ENCODE peak calls at places on chromosomes 16 and 17, in eight cellular contexts. One of them, this sample, is unnamed.
A peak's percentile ranks its signal among the peaks of the same experiment; 100 is the strongest.

GRCh38 chr16:2295056-2295798 is 27.3 kb upstream of the RNPS1 start:
- DNase-seq in esophagus squamous epithelium: no peak
- DNase-seq in thoracic aorta: no peak
- DNase-seq in adrenal gland: no peak
- DNase-seq in CD8-positive, alpha-beta memory T cell: no peak
- DNase-seq in fibroblast of pulmonary artery: no peak
- DNase-seq in mucosa of descending colon: no peak
- DNase-seq in AG04449: no peak
- DNase-seq in this sample: peak; percentile 35

GRCh38 chr17:73357981-73358380 is 46.2 kb upstream of the CDC42EP4 start:
- DNase-seq in esophagus squamous epithelium: no peak
- DNase-seq in thoracic aorta: no peak
- DNase-seq in adrenal gland: no peak
- DNase-seq in CD8-positive, alpha-beta memory T cell: no peak
- DNase-seq in fibroblast of pulmonary artery: no peak
- DNase-seq in mucosa of descending colon: no peak
- DNase-seq in AG04449: no peak
- DNase-seq in this sample: no peak

GRCh38 chr17:68314916-68315535 is 23.7 kb downstream of the ARSG start:
- DNase-seq in esophagus squamous epithelium: no peak
- DNase-seq in thoracic aorta: no peak
- DNase-seq in adrenal gland: no peak
- DNase-seq in CD8-positive, alpha-beta memory T cell: no peak
- DNase-seq in fibroblast of pulmonary artery: peak; percentile 24
- DNase-seq in mucosa of descending colon: no peak
- DNase-seq in AG04449: no peak
- DNase-seq in this sample: no peak

GRCh38 chr17:75679706-75680201 is 12.6 kb downstream of the SAP30BP start:
- DNase-seq in esophagus squamous epithelium: no peak
- DNase-seq in thoracic aorta: no peak
- DNase-seq in adrenal gland: peak; percentile 47
- DNase-seq in CD8-positive, alpha-beta memory T cell: no peak
- DNase-seq in fibroblast of pulmonary artery: peak; percentile 51
- DNase-seq in mucosa of descending colon: peak; percentile 48
- DNase-seq in AG04449: no peak
- DNase-seq in this sample: no peak

GRCh38 chr16:10866196-10866976 is 10.6 kb upstream of the CIITA start:
- DNase-seq in esophagus squamous epithelium: no peak
- DNase-seq in thoracic aorta: no peak
- DNase-seq in adrenal gland: peak; percentile 45
- DNase-seq in CD8-positive, alpha-beta memory T cell: no peak
- DNase-seq in fibroblast of pulmonary artery: no peak
- DNase-seq in mucosa of descending colon: no peak
- DNase-seq in AG04449: no peak
- DNase-seq in this sample: no peak

GRCh38 chr17:37885136-37885535 is 39.1 kb upstream of the TBC1D3K start:
- DNase-seq in esophagus squamous epithelium: no peak
- DNase-seq in thoracic aorta: no peak
- DNase-seq in adrenal gland: no peak
- DNase-seq in CD8-positive, alpha-beta memory T cell: no peak
- DNase-seq in fibroblast of pulmonary artery: no peak
- DNase-seq in mucosa of descending colon: no peak
- DNase-seq in AG04449: no peak
- DNase-seq in this sample: no peak

GRCh38 chr17:19002805-19003542 is 1.6 kb downstream of the FAM83G start:
- DNase-seq in esophagus squamous epithelium: no peak
- DNase-seq in thoracic aorta: no peak
- DNase-seq in adrenal gland: no peak
- DNase-seq in CD8-positive, alpha-beta memory T cell: no peak
- DNase-seq in fibroblast of pulmonary artery: peak; percentile 22
- DNase-seq in mucosa of descending colon: peak; percentile 36
- DNase-seq in AG04449: no peak
- DNase-seq in this sample: no peak

GRCh38 chr17:2202302-2202995 is 101.1 kb downstream of the SMG6 start:
- DNase-seq in esophagus squamous epithelium: no peak
- DNase-seq in thoracic aorta: no peak
- DNase-seq in adrenal gland: no peak
- DNase-seq in CD8-positive, alpha-beta memory T cell: no peak
- DNase-seq in fibroblast of pulmonary artery: no peak
- DNase-seq in mucosa of descending colon: no peak
- DNase-seq in AG04449: no peak
- DNase-seq in this sample: no peak

GRCh38 chr16:52498640-52499039 is 48.3 kb downstream of the TOX3 start:
- DNase-seq in esophagus squamous epithelium: no peak
- DNase-seq in thoracic aorta: no peak
- DNase-seq in adrenal gland: no peak
- DNase-seq in CD8-positive, alpha-beta memory T cell: no peak
- DNase-seq in fibroblast of pulmonary artery: no peak
- DNase-seq in mucosa of descending colon: peak; percentile 65
- DNase-seq in AG04449: no peak
- DNase-seq in this sample: no peak

GRCh38 chr17:7133424-7133823 is 18.8 kb upstream of the ASGR2 start:
- DNase-seq in esophagus squamous epithelium: no peak
- DNase-seq in thoracic aorta: no peak
- DNase-seq in adrenal gland: peak; percentile 34
- DNase-seq in CD8-positive, alpha-beta memory T cell: peak; percentile 14
- DNase-seq in fibroblast of pulmonary artery: no peak
- DNase-seq in mucosa of descending colon: no peak
- DNase-seq in AG04449: no peak
- DNase-seq in this sample: peak; percentile 22

GRCh38 chr16:31664683-31665482 is 137.2 kb downstream of the AHSP start:
- DNase-seq in esophagus squamous epithelium: no peak
- DNase-seq in thoracic aorta: no peak
- DNase-seq in adrenal gland: no peak
- DNase-seq in CD8-positive, alpha-beta memory T cell: no peak
- DNase-seq in fibroblast of pulmonary artery: peak; percentile 3
- DNase-seq in mucosa of descending colon: no peak
- DNase-seq in AG04449: peak; percentile 9
- DNase-seq in this sample: no peak

GRCh38 chr17:39699818-39700147 is at the start of gene ERBB2:
- DNase-seq in esophagus squamous epithelium: no peak
- DNase-seq in thoracic aorta: no peak
- DNase-seq in adrenal gland: peak; percentile 45
- DNase-seq in CD8-positive, alpha-beta memory T cell: no peak
- DNase-seq in fibroblast of pulmonary artery: peak; percentile 79
- DNase-seq in mucosa of descending colon: peak; percentile 87
- DNase-seq in AG04449: peak; percentile 31
- DNase-seq in this sample: no peak

GRCh38 chr17:58587713-58588117 is 73.3 kb upstream of the MTMR4 start:
- DNase-seq in esophagus squamous epithelium: no peak
- DNase-seq in thoracic aorta: no peak
- DNase-seq in adrenal gland: peak; percentile 61
- DNase-seq in CD8-positive, alpha-beta memory T cell: peak; percentile 32
- DNase-seq in fibroblast of pulmonary artery: peak; percentile 50
- DNase-seq in mucosa of descending colon: peak; percentile 53
- DNase-seq in AG04449: no peak
- DNase-seq in this sample: peak; percentile 30

GRCh38 chr17:4420692-4421131 is 13.0 kb upstream of the SPNS3 start:
- DNase-seq in esophagus squamous epithelium: no peak
- DNase-seq in thoracic aorta: peak; percentile 6
- DNase-seq in adrenal gland: peak; percentile 68
- DNase-seq in CD8-positive, alpha-beta memory T cell: peak; percentile 16
- DNase-seq in fibroblast of pulmonary artery: peak; percentile 84
- DNase-seq in mucosa of descending colon: peak; percentile 39
- DNase-seq in AG04449: peak; percentile 12
- DNase-seq in this sample: peak; percentile 88

GRCh38 chr16:71591917-71592316 is 15.0 kb upstream of the TAT start:
- DNase-seq in esophagus squamous epithelium: no peak
- DNase-seq in thoracic aorta: no peak
- DNase-seq in adrenal gland: no peak
- DNase-seq in CD8-positive, alpha-beta memory T cell: no peak
- DNase-seq in fibroblast of pulmonary artery: no peak
- DNase-seq in mucosa of descending colon: no peak
- DNase-seq in AG04449: no peak
- DNase-seq in this sample: no peak

GRCh38 chr16:4176794-4177438 is 60.7 kb upstream of the ADCY9 start:
- DNase-seq in esophagus squamous epithelium: no peak
- DNase-seq in thoracic aorta: no peak
- DNase-seq in adrenal gland: peak; percentile 27
- DNase-seq in CD8-positive, alpha-beta memory T cell: no peak
- DNase-seq in fibroblast of pulmonary artery: peak; percentile 38
- DNase-seq in mucosa of descending colon: no peak
- DNase-seq in AG04449: no peak
- DNase-seq in this sample: no peak

GRCh38 chr17:62860962-62861873 is 53.1 kb upstream of the MARCHF10 start:
- DNase-seq in esophagus squamous epithelium: no peak
- DNase-seq in thoracic aorta: no peak
- DNase-seq in adrenal gland: no peak
- DNase-seq in CD8-positive, alpha-beta memory T cell: no peak
- DNase-seq in fibroblast of pulmonary artery: no peak
- DNase-seq in mucosa of descending colon: no peak
- DNase-seq in AG04449: no peak
- DNase-seq in this sample: no peak

GRCh38 chr16:88633684-88634140 is 4.7 kb upstream of the IL17C start:
- DNase-seq in esophagus squamous epithelium: no peak
- DNase-seq in thoracic aorta: no peak
- DNase-seq in adrenal gland: no peak
- DNase-seq in CD8-positive, alpha-beta memory T cell: peak; percentile 61
- DNase-seq in fibroblast of pulmonary artery: peak; percentile 31
- DNase-seq in mucosa of descending colon: peak; percentile 65
- DNase-seq in AG04449: no peak
- DNase-seq in this sample: no peak

GRCh38 chr17:22337467-22337866 is 645.1 kb downstream of the KCNJ18 start:
- DNase-seq in esophagus squamous epithelium: no peak
- DNase-seq in thoracic aorta: no peak
- DNase-seq in adrenal gland: no peak
- DNase-seq in CD8-positive, alpha-beta memory T cell: no peak
- DNase-seq in fibroblast of pulmonary artery: no peak
- DNase-seq in mucosa of descending colon: no peak
- DNase-seq in AG04449: no peak
- DNase-seq in this sample: no peak

GRCh38 chr17:65750678-65751077 is 189.2 kb upstream of the AXIN2 start:
- DNase-seq in esophagus squamous epithelium: no peak
- DNase-seq in thoracic aorta: no peak
- DNase-seq in adrenal gland: peak; percentile 95
- DNase-seq in CD8-positive, alpha-beta memory T cell: peak; percentile 4
- DNase-seq in fibroblast of pulmonary artery: peak; percentile 87
- DNase-seq in mucosa of descending colon: peak; percentile 78
- DNase-seq in AG04449: peak; percentile 50
- DNase-seq in this sample: peak; percentile 92

DNA sequence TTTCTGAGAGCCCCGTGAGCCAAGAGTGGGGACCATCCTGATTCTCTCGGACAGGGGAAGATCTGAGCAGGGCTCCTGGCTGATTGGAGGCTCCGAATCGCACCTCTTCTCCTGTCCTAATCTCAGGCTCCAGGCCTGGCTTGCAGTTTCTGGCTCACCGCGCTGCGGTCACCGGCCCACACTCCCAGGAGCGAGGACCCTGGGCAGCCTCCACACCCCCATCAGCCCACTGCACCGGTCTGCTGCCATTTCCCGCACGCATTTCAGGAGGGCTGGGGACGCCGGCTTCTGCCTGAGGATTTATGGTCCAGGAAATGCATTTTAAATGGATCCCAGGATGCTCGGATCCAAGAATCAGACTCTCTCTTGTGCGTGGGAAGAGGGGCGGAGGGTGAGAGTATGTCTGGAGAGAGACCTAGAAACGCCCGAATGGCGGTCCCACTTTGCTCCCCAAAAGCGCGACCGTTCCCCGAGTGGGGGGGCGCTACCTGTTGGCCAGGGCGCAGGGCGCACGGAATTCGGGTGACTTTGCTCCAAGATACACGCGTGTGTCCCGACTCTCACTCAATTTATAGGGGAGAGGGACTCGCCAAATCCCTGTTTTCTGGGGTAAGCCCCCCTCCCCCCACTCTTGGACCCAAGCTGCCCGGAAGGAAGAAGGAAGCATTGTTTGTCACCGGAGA is 845 bp upstream of the JPH3 start:
- DNase-seq in esophagus squamous epithelium: no peak
- DNase-seq in thoracic aorta: no peak
- DNase-seq in adrenal gland: no peak
- DNase-seq in CD8-positive, alpha-beta memory T cell: no peak
- DNase-seq in fibroblast of pulmonary artery: no peak
- DNase-seq in mucosa of descending colon: no peak
- DNase-seq in AG04449: no peak
- DNase-seq in this sample: no peak
- H3K4me3 ChIP-seq in esophagus squamous epithelium: no peak overlapping the region
- H3K4me3 ChIP-seq in thoracic aorta: no peak overlapping the region
- H3K4me3 ChIP-seq in adrenal gland: no peak overlapping the region
- H3K4me3 ChIP-seq in CD8-positive, alpha-beta memory T cell: no peak overlapping the region
- H3K4me3 ChIP-seq in fibroblast of pulmonary artery: no peak overlapping the region
- H3K4me3 ChIP-seq in mucosa of descending colon: no peak overlapping the region
- H3K4me3 ChIP-seq in AG04449: no peak overlapping the region
- H3K4me3 ChIP-seq in this sample: peak overlapping the region; percentile 23

GRCh38 chr16:57361384-57361783 is 2.8 kb downstream of the CCL22 start:
- DNase-seq in esophagus squamous epithelium: no peak
- DNase-seq in thoracic aorta: no peak
- DNase-seq in adrenal gland: no peak
- DNase-seq in CD8-positive, alpha-beta memory T cell: no peak
- DNase-seq in fibroblast of pulmonary artery: no peak
- DNase-seq in mucosa of descending colon: no peak
- DNase-seq in AG04449: no peak
- DNase-seq in this sample: no peak
- H3K4me3 ChIP-seq in esophagus squamous epithelium: no peak overlapping the region
- H3K4me3 ChIP-seq in thoracic aorta: no peak overlapping the region
- H3K4me3 ChIP-seq in adrenal gland: no peak overlapping the region
- H3K4me3 ChIP-seq in CD8-positive, alpha-beta memory T cell: no peak overlapping the region
- H3K4me3 ChIP-seq in fibroblast of pulmonary artery: no peak overlapping the region
- H3K4me3 ChIP-seq in mucosa of descending colon: no peak overlapping the region
- H3K4me3 ChIP-seq in AG04449: no peak overlapping the region
- H3K4me3 ChIP-seq in this sample: no peak overlapping the region

DNA sequence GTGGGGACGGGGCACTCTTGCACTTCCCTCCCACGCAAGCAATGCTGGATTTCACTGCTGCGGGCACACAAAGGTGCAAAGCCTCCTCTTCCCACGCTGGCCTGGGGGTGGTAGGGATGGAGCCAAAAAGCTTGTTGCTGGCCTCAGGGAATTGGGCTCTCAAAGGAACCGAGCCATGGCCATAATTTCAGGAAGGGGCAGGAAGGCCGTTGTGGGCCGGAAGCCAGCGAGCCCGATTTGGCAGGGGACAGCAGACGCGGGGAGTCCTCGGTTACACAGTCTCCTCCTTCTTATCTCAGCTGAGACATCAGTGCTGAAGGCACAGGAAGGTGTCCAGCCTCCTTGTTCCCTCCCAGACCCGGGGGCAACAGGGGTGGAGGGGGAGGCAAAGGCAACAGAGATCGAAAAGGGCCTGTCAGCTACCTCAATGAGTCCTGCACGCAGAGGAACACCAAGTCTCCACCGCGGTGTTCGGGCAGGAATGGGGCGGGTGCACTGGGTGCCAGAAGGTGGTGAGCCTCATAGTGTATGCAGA is 59.5 kb downstream of the SLFN11 start:
- DNase-seq in esophagus squamous epithelium: no peak
- DNase-seq in thoracic aorta: no peak
- DNase-seq in adrenal gland: peak; percentile 39
- DNase-seq in CD8-positive, alpha-beta memory T cell: peak; percentile 2
- DNase-seq in fibroblast of pulmonary artery: no peak
- DNase-seq in mucosa of descending colon: peak; percentile 37
- DNase-seq in AG04449: no peak
- DNase-seq in this sample: no peak
- H3K4me3 ChIP-seq in esophagus squamous epithelium: peak overlapping the region; percentile 34
- H3K4me3 ChIP-seq in thoracic aorta: peak overlapping the region; percentile 69
- H3K4me3 ChIP-seq in adrenal gland: no peak overlapping the region
- H3K4me3 ChIP-seq in CD8-positive, alpha-beta memory T cell: peak overlapping the region; percentile 83
- H3K4me3 ChIP-seq in fibroblast of pulmonary artery: no peak overlapping the region
- H3K4me3 ChIP-seq in mucosa of descending colon: no peak overlapping the region
- H3K4me3 ChIP-seq in AG04449: no peak overlapping the region
- H3K4me3 ChIP-seq in this sample: no peak overlapping the region

GRCh38 chr16:707062-707538 is 1.5 kb upstream of the FBXL16 start:
- DNase-seq in esophagus squamous epithelium: no peak
- DNase-seq in thoracic aorta: no peak
- DNase-seq in adrenal gland: no peak
- DNase-seq in CD8-positive, alpha-beta memory T cell: no peak
- DNase-seq in fibroblast of pulmonary artery: no peak
- DNase-seq in mucosa of descending colon: no peak
- DNase-seq in AG04449: no peak
- DNase-seq in this sample: no peak
- H3K4me3 ChIP-seq in esophagus squamous epithelium: no peak overlapping the region
- H3K4me3 ChIP-seq in thoracic aorta: no peak overlapping the region
- H3K4me3 ChIP-seq in adrenal gland: no peak overlapping the region
- H3K4me3 ChIP-seq in CD8-positive, alpha-beta memory T cell: no peak overlapping the region
- H3K4me3 ChIP-seq in fibroblast of pulmonary artery: no peak overlapping the region
- H3K4me3 ChIP-seq in mucosa of descending colon: no peak overlapping the region
- H3K4me3 ChIP-seq in AG04449: no peak overlapping the region
- H3K4me3 ChIP-seq in this sample: no peak overlapping the region